ENCODE peak calls at places on chromosome 20, in five cellular contexts. S, K, I, L and N are unnamed samples.

GRCh38 chr20:57787969-57788781 is 78.4 kb upstream of the PMEPA1 start:
- DNase-seq in S (no peak), K (no peak), L (no peak), I (no peak), N (no peak)

GRCh38 chr20:38129248-38129865 is 35.7 kb downstream of the TGM2 start:
- DNase-seq in K (no peak), S (no peak), L (no peak), I (peak), N (no peak)

GRCh38 chr20:12644481-12644880 is 364.3 kb upstream of the SPTLC3 start:
- DNase-seq in K (no peak), I (no peak), L (no peak), S (no peak), N (no peak)

GRCh38 chr20:61100489-61100888 is 151.6 kb upstream of the CDH4 start:
- DNase-seq in I (no peak), S (no peak), L (no peak), K (no peak), N (no peak)

GRCh38 chr20:13340088-13340487 is 119.0 kb downstream of the ISM1 start:
- DNase-seq in L (no peak), S (no peak), I (no peak), K (no peak), N (no peak)

GRCh38 chr20:62832951-62833391 is 16.1 kb downstream of the COL9A3 start:
- DNase-seq in I (no peak), S (no peak), K (no peak), L (no peak), N (no peak)

GRCh38 chr20:46222521-46223007 is 85.7 kb downstream of the CDH22 start:
- DNase-seq in S (peak), L (peak), K (no peak), I (no peak), N (no peak)

GRCh38 chr20:9955646-9956045 is 79.1 kb upstream of the ANKEF1 start:
- DNase-seq in I (no peak), L (no peak), S (no peak), K (no peak), N (no peak)

GRCh38 chr20:44601801-44602204 is 19.4 kb downstream of the PKIG start:
- DNase-seq in S (peak), L (no peak), I (peak), K (no peak), N (peak)

GRCh38 chr20:18288748-18289705 is 700 bp downstream of the ZNF133 start:
- DNase-seq in L (no peak), K (no peak), S (no peak), I (no peak), N (no peak)

GRCh38 chr20:35621560-35621946 is 5.9 kb downstream of the SPAG4 start:
- DNase-seq in S (no peak), L (no peak), K (no peak), I (no peak), N (no peak)

GRCh38 chr20:38841570-38841969 is 36.1 kb downstream of the PPP1R16B start:
- DNase-seq in K (no peak), I (no peak), L (no peak), S (no peak), N (no peak)

GRCh38 chr20:10715035-10715434 is 41.2 kb upstream of the JAG1 start:
- DNase-seq in L (no peak), S (no peak), I (no peak), K (no peak), N (peak)

GRCh38 chr20:35523298-35523888 is 6.1 kb downstream of the C20orf173 start:
- DNase-seq in I (no peak), S (no peak), L (no peak), K (no peak), N (no peak)

GRCh38 chr20:43925215-43925614 is 10.6 kb downstream of the TOX2 start:
- DNase-seq in S (no peak), I (no peak), K (no peak), L (no peak), N (no peak)

GRCh38 chr20:9615118-9615517 is 100.7 kb downstream of the LAMP5 start:
- DNase-seq in I (no peak), S (no peak), K (no peak), L (no peak), N (no peak)

GRCh38 chr20:52031574-52032303 is 159.8 kb downstream of the ZFP64 start:
- DNase-seq in I (no peak), K (peak), L (no peak), S (no peak), N (peak)

GRCh38 chr20:19992996-19993908 is 23.9 kb upstream of the NAA20 start:
- DNase-seq in I (peak), S (no peak), L (no peak), K (peak), N (peak)

GRCh38 chr20:50820515-50821256 is 25.8 kb downstream of the BCAS4 start:
- DNase-seq in S (no peak), K (no peak), L (no peak), I (no peak), N (no peak)

GRCh38 chr20:32980131-32980941 is 23.9 kb downstream of the SUN5 start:
- DNase-seq in S (no peak), K (no peak), L (peak), I (peak), N (no peak)

GRCh38 chr20:19026121-19026878 is 186.1 kb upstream of the SLC24A3 start:
- DNase-seq in L (no peak), I (no peak), K (no peak), S (no peak), N (no peak)

GRCh38 chr20:34980543-34981213 is 25.0 kb downstream of the MYH7B start:
- DNase-seq in I (no peak), K (no peak), S (no peak), L (no peak), N (no peak)

GRCh38 chr20:24778585-24779031 is 170.5 kb upstream of the CST7 start:
- DNase-seq in K (no peak), S (no peak), I (peak), L (no peak), N (no peak)

GRCh38 chr20:7703436-7703835 is 236.8 kb downstream of the HAO1 start:
- DNase-seq in I (no peak), L (no peak), S (no peak), K (no peak), N (no peak)

GRCh38 chr20:46128310-46129151 is 10.4 kb downstream of the CD40 start:
- DNase-seq in K (no peak), L (no peak), S (no peak), I (no peak), N (no peak)

GRCh38 chr20:49054032-49054643 is 8.0 kb downstream of the CSE1L start:
- DNase-seq in L (no peak), I (no peak), K (no peak), S (no peak), N (no peak)

GRCh38 chr20:46810442-46811327 is 84.0 kb upstream of the EYA2 start:
- DNase-seq in L (no peak), S (peak), I (no peak), K (no peak), N (no peak)

GRCh38 chr20:31868853-31869672 is 1.3 kb downstream of the DUSP15 start:
- DNase-seq in L (no peak), S (no peak), I (no peak), K (no peak), N (no peak)
- H3K4me3 ChIP-seq in L (peak), S (peak), I (peak), K (no peak), N (no peak)

DNA sequence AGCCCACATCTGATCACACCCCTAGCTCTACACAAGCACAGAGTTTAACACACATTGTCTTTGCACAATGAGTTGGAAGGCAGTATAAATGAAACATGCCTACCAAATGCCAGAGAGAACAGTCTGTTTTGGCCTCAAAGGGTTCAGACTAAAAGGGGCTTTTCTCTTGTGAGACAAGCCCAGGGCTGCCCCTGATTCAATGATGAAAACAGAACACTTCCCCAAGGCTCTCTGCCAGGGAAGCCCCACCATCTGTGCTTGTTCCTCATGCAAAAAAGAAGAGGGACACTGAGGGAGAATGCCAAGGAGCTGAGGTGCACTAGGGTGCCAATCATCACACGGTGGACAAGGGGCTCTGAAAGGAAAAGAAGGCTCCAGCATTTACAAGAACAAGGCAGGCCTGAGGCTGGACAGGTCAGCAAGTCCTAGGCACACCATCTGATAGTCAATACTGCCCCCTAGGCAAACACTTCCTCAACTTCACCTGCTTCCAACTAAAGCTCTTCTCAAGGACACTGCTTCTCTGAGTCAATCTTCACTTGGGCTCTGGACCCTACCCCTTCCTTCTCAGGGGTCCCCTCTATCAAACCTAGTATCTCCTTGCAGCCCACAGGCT is 37.5 kb upstream of the SLC4A11 start:
- DNase-seq in I (no peak), K (no peak), L (no peak), S (no peak), N (no peak)
- TF ChIP-seq CTCF in I (no peak), K (no peak), L (peak), S (peak), N (no peak)

GRCh38 chr20:3679749-3680700 is 1.8 kb downstream of the ADAM33 start:
- DNase-seq in I (peak), K (no peak), L (no peak), S (peak), N (peak)
- H3K4me3 ChIP-seq in I (peak), K (no peak), L (no peak), S (peak), N (peak)

GRCh38 chr20:31569163-31570020 is 35.7 kb upstream of the ID1 start:
- DNase-seq in L (peak), K (no peak), I (peak), S (no peak), N (no peak)
- TF ChIP-seq CTCF in L (peak), K (peak), I (peak), S (peak), N (peak)

GRCh38 chr20:36936341-36936740 is 15.2 kb downstream of the SAMHD1 start:
- DNase-seq in I (peak), L (no peak), K (no peak), S (no peak), N (no peak)
- H3K4me3 ChIP-seq in I (no peak), L (no peak), K (no peak), S (no peak), N (no peak)

GRCh38 chr20:56515657-56516381 is 8.7 kb upstream of the FAM209A start:
- DNase-seq in S (no peak), I (no peak), L (no peak), K (no peak), N (peak)
- TF ChIP-seq CTCF in S (peak), I (no peak), L (peak), K (no peak), N (peak)